ENCODE peak calls at places on chromosomes 16 and 17, in eight cellular contexts. J is stimulated activated CD4-positive, alpha-beta T cell treated with anti-CD3 and anti-CD28 coated beads, TNF-alpha, amount 100 ng/mL, for 48 hours; Q is stimulated activated CD8-positive, alpha-beta memory T cell treated with anti-CD3 and anti-CD28 coated beads, Interleukin-15, amount 100 ng/mL, for 4 hours; P is left ventricle myocardium inferior; I is GF-D8; C is NCI-H2171 treated with DMSO at 0.1 percent for 48 hours; R is activated gamma-delta T cell treated with Interleukin-2 at 50 U/mL for 16 hours; G is thyroid gland. U is an unnamed sample.

GRCh38 chr16:53915452-53916160 is 211.7 kb downstream of the FTO start:
- DNase-seq in P (no peak), J (no peak), C (no peak), R (no peak), Q (no peak), I (no peak), G (no peak), U (peak; percentile 13)

GRCh38 chr17:33674685-33675084 is 381.6 kb upstream of the ASIC2 start:
- DNase-seq in P (peak; percentile 51), G (peak; percentile 58), R (peak; percentile 20), J (peak; percentile 33), Q (no peak), C (peak; percentile 10), I (no peak), U (peak; percentile 59)

GRCh38 chr16:77943770-77944169 is 78.6 kb upstream of the CLEC3A start:
- DNase-seq in I (no peak), P (no peak), G (peak; percentile 33), C (peak; percentile 23), Q (no peak), R (no peak), J (no peak), U (no peak)

GRCh38 chr17:76968707-76969597 is 100.7 kb downstream of the MGAT5B start:
- DNase-seq in R (peak; percentile 49), P (no peak), C (peak; percentile 93), G (peak; percentile 20), Q (peak; percentile 6), J (peak; percentile 32), I (no peak), U (peak; percentile 94)

GRCh38 chr17:37488009-37488604 is 1.6 kb upstream of the DUSP14 start:
- DNase-seq in P (no peak), G (peak; percentile 34), Q (no peak), I (peak; percentile 38), C (peak; percentile 42), R (no peak), J (no peak), U (peak; percentile 62)

GRCh38 chr17:47967607-47968252 is 3.2 kb upstream of the CDK5RAP3 start:
- DNase-seq in Q (no peak), G (no peak), C (no peak), P (no peak), R (no peak), J (no peak), I (no peak), U (no peak)

GRCh38 chr17:10614536-10615155 is 42.5 kb downstream of the MYH3 start:
- DNase-seq in R (peak; percentile 17), J (no peak), C (peak; percentile 50), Q (no peak), G (peak; percentile 42), P (no peak), I (no peak), U (peak; percentile 81)

GRCh38 chr16:78606572-78606971 is 507.1 kb downstream of the WWOX start:
- DNase-seq in I (no peak), J (no peak), G (no peak), R (no peak), Q (no peak), C (no peak), P (no peak), U (peak; percentile 30)

GRCh38 chr16:735982-736453 is 4.8 kb downstream of the CIAO3 start:
- DNase-seq in G (no peak), I (no peak), J (peak; percentile 65), Q (no peak), R (no peak), C (no peak), P (no peak), U (peak; percentile 11)

GRCh38 chr17:41973457-41973856 is 6.9 kb downstream of the CNP start:
- DNase-seq in Q (no peak), R (no peak), J (no peak), C (no peak), I (no peak), G (no peak), P (no peak), U (peak; percentile 45)

GRCh38 chr17:38702900-38703741 is 2.0 kb upstream of the MLLT6 start:
- DNase-seq in C (no peak), R (no peak), I (no peak), G (no peak), J (no peak), Q (no peak), P (no peak), U (peak; percentile 60)

GRCh38 chr16:80122155-80122554 is 418.6 kb upstream of the DYNLRB2 start:
- DNase-seq in P (peak; percentile 47), R (no peak), Q (no peak), J (no peak), I (no peak), C (no peak), G (no peak), U (no peak)

GRCh38 chr16:88192601-88193000 is 190.2 kb upstream of the ZNF469 start:
- DNase-seq in I (no peak), C (no peak), Q (no peak), G (no peak), J (no peak), R (no peak), P (no peak), U (no peak)

GRCh38 chr17:83204230-83204725 is 124.9 kb downstream of the METRNL start:
- DNase-seq in C (no peak), J (no peak), Q (no peak), P (no peak), I (no peak), R (no peak), G (no peak), U (no peak)

U was measured in H7.